ENCODE peak calls at places on chromosomes 5 and 9, in nine cellular contexts. P is K562, A is upper lobe of left lung, G is HepG2, I is HCT116, M is heart left ventricle, K is body of pancreas, Z is GM12878, W is A549. B is an unnamed sample.
A peak's percentile ranks its signal among the peaks of the same experiment; 100 is the strongest.

GRCh38 chr9:137369911-137370630 is 52.9 kb downstream of the EXD3 start:
- ATAC-seq in M (no peak), K (peak; percentile 7), A (no peak), G (peak; percentile 8), Z (no peak), I (no peak), W (peak; percentile 27), P (no peak), B (no peak)

GRCh38 chr5:108430931-108431608 is 49.2 kb upstream of the FBXL17 start:
- ATAC-seq in K (no peak), A (no peak), I (no peak), G (no peak), P (no peak), M (no peak), W (no peak), Z (no peak), B (no peak)

GRCh38 chr9:128765499-128765898 is 6.2 kb downstream of the ZER1 start:
- ATAC-seq in A (no peak), M (no peak), W (peak; percentile 41), I (no peak), K (peak; percentile 31), Z (peak; percentile 83), G (peak; percentile 83), P (no peak), B (no peak)

GRCh38 chr9:137310190-137311052 is 8.3 kb upstream of the NRARP start:
- ATAC-seq in A (no peak), W (no peak), Z (no peak), G (no peak), I (peak; percentile 66), M (no peak), P (peak; percentile 44), K (peak; percentile 29), B (no peak)

GRCh38 chr9:136439550-136440408 is at the start of gene INPP5E:
- ATAC-seq in G (peak; percentile 74), P (peak; percentile 88), I (peak; percentile 90), Z (peak; percentile 83), K (peak; percentile 95), M (peak; percentile 89), A (peak; percentile 84), W (peak; percentile 82), B (peak; percentile 93)

GRCh38 chr9:126756876-126757415 is 47.9 kb upstream of the ZBTB43 start:
- ATAC-seq in I (no peak), P (no peak), K (no peak), M (peak; percentile 16), W (no peak), G (no peak), A (no peak), Z (no peak), B (no peak)

GRCh38 chr5:61477788-61478187 is 145.7 kb downstream of the ZSWIM6 start:
- ATAC-seq in P (no peak), K (no peak), I (no peak), M (no peak), A (no peak), G (no peak), W (no peak), Z (no peak), B (no peak)

GRCh38 chr9:137027369-137028012 is 546 bp downstream of the ABCA2 start:
- ATAC-seq in W (peak; percentile 2), Z (no peak), I (peak; percentile 31), K (peak; percentile 8), A (no peak), M (no peak), P (peak; percentile 31), G (no peak), B (peak; percentile 40)

GRCh38 chr9:130129425-130130061 is 42.7 kb upstream of the NCS1 start:
- ATAC-seq in K (no peak), Z (peak; percentile 44), G (no peak), I (no peak), P (no peak), M (peak; percentile 42), W (no peak), A (no peak), B (peak; percentile 49)

GRCh38 chr5:169139381-169140125 is 161.4 kb downstream of the SLIT3 start:
- ATAC-seq in I (no peak), Z (no peak), G (no peak), W (peak; percentile 93), K (peak; percentile 64), M (no peak), P (no peak), A (peak; percentile 82), B (peak; percentile 37)

GRCh38 chr5:14781106-14781505 is 90.5 kb downstream of the ANKH start:
- ATAC-seq in P (no peak), M (peak; percentile 50), W (no peak), G (no peak), I (no peak), A (no peak), Z (peak; percentile 46), K (no peak), B (no peak)

GRCh38 chr5:83523926-83524325 is 52.4 kb downstream of the VCAN start:
- ATAC-seq in Z (no peak), I (no peak), K (no peak), G (no peak), P (no peak), M (no peak), A (no peak), W (no peak), B (no peak)

GRCh38 chr5:14357441-14357840 is 214.3 kb downstream of the TRIO start:
- ATAC-seq in K (no peak), I (no peak), M (peak; percentile 94), W (no peak), A (no peak), P (no peak), G (no peak), Z (no peak), B (peak; percentile 42)

GRCh38 chr5:114305402-114306207 is 56.3 kb upstream of the KCNN2 start:
- ATAC-seq in I (peak; percentile 63), M (peak; percentile 50), W (peak; percentile 33), A (peak; percentile 17), K (no peak), P (no peak), Z (peak; percentile 87), G (peak; percentile 62), B (no peak)

GRCh38 chr5:2410451-2410850 is 341.0 kb downstream of the IRX2 start:
- ATAC-seq in G (no peak), M (no peak), K (no peak), P (no peak), Z (no peak), I (no peak), A (no peak), W (no peak), B (no peak)

GRCh38 chr9:131590907-131591844 is 45.9 kb downstream of the PRRT1B start:
- ATAC-seq in W (peak; percentile 96), P (peak; percentile 95), A (peak; percentile 87), Z (peak; percentile 98), K (peak; percentile 90), I (peak; percentile 96), G (peak; percentile 94), M (peak; percentile 92), B (peak; percentile 89)

GRCh38 chr9:7938092-7938491 is 138.5 kb upstream of the DMAC1 start:
- ATAC-seq in P (no peak), W (no peak), I (no peak), K (no peak), Z (no peak), M (no peak), A (no peak), G (no peak), B (no peak)

GRCh38 chr9:37002413-37003217 is 31.5 kb downstream of the PAX5 start:
- ATAC-seq in Z (no peak), K (no peak), M (no peak), A (no peak), I (no peak), G (no peak), W (no peak), P (no peak), B (no peak)

GRCh38 chr5:63170496-63170895 is 591.9 kb downstream of the LRRC70 start:
- ATAC-seq in Z (no peak), K (no peak), P (no peak), G (no peak), M (no peak), W (no peak), A (no peak), I (no peak), B (no peak)

GRCh38 chr9:110126986-110127864 is 80.7 kb downstream of the C9orf152 start:
- ATAC-seq in M (peak; percentile 84), K (peak; percentile 21), G (peak; percentile 85), I (no peak), P (peak; percentile 22), Z (no peak), A (peak; percentile 64), W (no peak), B (peak; percentile 74)
- H3K4me3 ChIP-seq in M (peak overlapping the region; percentile 32), K (no peak overlapping the region), G (peak overlapping the region; percentile 58), I (no peak overlapping the region), P (no peak overlapping the region), Z (peak overlapping the region; percentile 56), A (peak overlapping the region; percentile 39), W (no peak overlapping the region), B (peak overlapping the region; percentile 46)

GRCh38 chr9:122468735-122469134 is 9.0 kb downstream of the OR1J1 start:
- ATAC-seq in G (no peak), Z (no peak), W (no peak), I (no peak), M (no peak), P (no peak), K (no peak), A (no peak), B (no peak)

GRCh38 chr9:122464633-122465567 is 12.8 kb downstream of the OR1J1 start:
- ATAC-seq in M (peak; percentile 84), G (peak; percentile 67), A (peak; percentile 80), W (peak; percentile 96), P (peak; percentile 92), Z (peak; percentile 84), K (peak; percentile 93), I (peak; percentile 89), B (peak; percentile 86)

GRCh38 chr9:122463828-122464632 is 13.7 kb downstream of the OR1J1 start:
- ATAC-seq in M (no peak), Z (peak; percentile 97), G (peak; percentile 98), W (peak; percentile 68), P (peak; percentile 94), K (no peak), I (peak; percentile 76), A (peak; percentile 37), B (no peak)
- TF ChIP-seq POLR2A in M (no peak), Z (no peak), G (peak; percentile 51), W (no peak), P (peak; percentile 46), K (no peak), I (no peak), A (no peak), B (no peak)

GRCh38 chr5:81301221-81302015 is at the start of gene ZCCHC9:
- ATAC-seq in W (peak; percentile 97), Z (peak; percentile 92), G (peak; percentile 96), P (peak; percentile 92), M (peak; percentile 98), A (peak; percentile 98), K (peak; percentile 97), I (peak; percentile 89), B (peak; percentile 99)
- TF ChIP-seq CTCF in W (no peak), Z (peak; percentile 12), G (peak; percentile 84), P (peak; percentile 38), M (peak; percentile 16), A (no peak), K (no peak), I (no peak), B (no peak)

GRCh38 chr9:31601666-31602065 is 782.8 kb upstream of the ACO1 start:
- ATAC-seq in Z (peak; percentile 19), G (no peak), K (no peak), P (no peak), W (no peak), I (no peak), M (no peak), A (no peak), B (no peak)

DNA sequence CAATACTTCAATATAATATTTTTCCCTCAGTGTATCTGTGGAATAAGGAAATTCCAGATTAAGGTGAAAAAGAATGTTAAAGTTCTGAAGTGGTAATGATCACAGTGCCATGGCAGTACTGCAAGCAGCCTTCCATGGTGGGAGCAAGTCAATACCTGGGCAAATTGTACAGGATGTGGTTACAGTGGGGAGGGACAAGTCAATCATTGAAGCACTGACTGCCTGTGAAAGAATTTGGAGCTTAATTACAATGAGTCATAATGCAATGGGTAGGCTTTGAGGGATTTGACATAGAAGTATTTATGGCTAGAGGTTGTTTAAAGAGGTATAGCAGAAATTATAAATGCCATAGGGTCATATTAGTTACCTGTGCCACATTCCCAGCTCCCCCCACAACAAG is 786.5 kb upstream of the ACO1 start:
- ATAC-seq in Z (peak; percentile 73), I (peak; percentile 98), G (no peak), M (no peak), A (no peak), K (no peak), P (no peak), W (no peak), B (no peak)
- H3K4me3 ChIP-seq in Z (no peak overlapping the region), I (no peak overlapping the region), G (no peak overlapping the region), M (no peak overlapping the region), A (no peak overlapping the region), K (no peak overlapping the region), P (no peak overlapping the region), W (no peak overlapping the region), B (no peak overlapping the region)

B was measured in gastroesophageal sphincter.